ENCODE peak calls at places on chromosomes 1 and 21, in seven cellular contexts. D, Q, X, I, V, R and W are unnamed samples.

GRCh38 chr1:14894811-14895524 is 258.6 kb upstream of the TMEM51 start:
- DNase-seq in D (no peak), Q (no peak), X (peak), I (peak), V (no peak), R (peak), W (no peak)

GRCh38 chr1:81832573-81832972 is 31.8 kb downstream of the ADGRL2 start:
- DNase-seq in D (no peak), Q (no peak), X (no peak), I (no peak), V (no peak), R (no peak), W (no peak)

GRCh38 chr21:38301321-38302214 is 44.8 kb downstream of the KCNJ15 start:
- DNase-seq in D (no peak), Q (no peak), X (no peak), I (no peak), V (no peak), R (no peak), W (no peak)

GRCh38 chr1:47407481-47407880 is 8.6 kb upstream of the FOXE3 start:
- DNase-seq in D (no peak), Q (no peak), X (no peak), I (no peak), V (no peak), R (no peak), W (no peak)

GRCh38 chr1:21490774-21491482 is 18.3 kb upstream of the ALPL start:
- DNase-seq in D (no peak), Q (no peak), X (no peak), I (peak), V (no peak), R (peak), W (no peak)

GRCh38 chr1:7616953-7617352 is 154.1 kb upstream of the VAMP3 start:
- DNase-seq in D (peak), Q (peak), X (no peak), I (no peak), V (no peak), R (no peak), W (no peak)

GRCh38 chr1:28296401-28297220 is 32.2 kb upstream of the MED18 start:
- DNase-seq in D (no peak), Q (no peak), X (no peak), I (peak), V (no peak), R (no peak), W (no peak)

GRCh38 chr1:89607888-89608626 is 24.9 kb upstream of the LRRC8C start:
- DNase-seq in D (no peak), Q (no peak), X (no peak), I (no peak), V (peak), R (no peak), W (no peak)

GRCh38 chr1:84246228-84246627 is 55.3 kb upstream of the SAMD13 start:
- DNase-seq in D (no peak), Q (no peak), X (no peak), I (no peak), V (no peak), R (no peak), W (no peak)